ENCODE peak calls at places on chromosomes 4 and X, in nine cellular contexts. D is cardiac muscle cell; P is coronary artery; V is hepatocyte; O is colonic mucosa; I is Caco-2; A is neural crest cell; C is CD8-positive, alpha-beta T cell; R is sigmoid colon. K is an unnamed sample.

GRCh38 chrX:40908857-40909475 is 173.6 kb upstream of the MED14 start:
- DNase-seq in A (no peak), V (no peak), O (no peak), C (no peak), R (no peak), D (peak), I (no peak), P (no peak), K (no peak)

GRCh38 chrX:12210921-12211320 is 72.6 kb downstream of the FRMPD4 start:
- DNase-seq in V (no peak), O (no peak), I (no peak), D (peak), P (no peak), A (no peak), C (no peak), R (no peak), K (no peak)

GRCh38 chr4:8238061-8238511 is 31.5 kb upstream of the HTRA3 start:
- DNase-seq in R (no peak), A (no peak), V (peak), C (no peak), I (peak), D (no peak), O (peak), P (no peak), K (no peak)

GRCh38 chr4:23614284-23614892 is 275.5 kb downstream of the PPARGC1A start:
- DNase-seq in R (no peak), V (peak), A (no peak), C (no peak), I (peak), D (peak), P (no peak), O (no peak), K (peak)

GRCh38 chr4:125679989-125680388 is 365.2 kb downstream of the FAT4 start:
- DNase-seq in C (no peak), P (no peak), O (no peak), V (no peak), D (no peak), A (no peak), I (no peak), R (no peak), K (no peak)

GRCh38 chrX:121831601-121832000 is 784.2 kb downstream of the GLUD2 start:
- DNase-seq in A (no peak), C (no peak), I (no peak), R (no peak), P (no peak), V (no peak), O (no peak), D (peak), K (no peak)

GRCh38 chr4:88378691-88379559 is at the start of gene HERC6:
- DNase-seq in P (peak), V (peak), A (peak), D (peak), I (peak), C (peak), R (peak), O (peak), K (peak)

GRCh38 chr4:13558881-13559280 is 14.6 kb upstream of the NKX3-2 start:
- DNase-seq in A (no peak), I (no peak), P (no peak), D (no peak), V (no peak), C (no peak), O (no peak), R (no peak), K (no peak)

GRCh38 chr4:7313991-7314390 is 120.7 kb downstream of the PSAPL1 start:
- DNase-seq in D (no peak), C (no peak), P (no peak), I (no peak), R (no peak), A (no peak), O (no peak), V (no peak), K (no peak)

GRCh38 chrX:30888526-30889146 is 418 bp downstream of the TAB3 start:
- DNase-seq in D (peak), I (peak), P (peak), A (peak), O (peak), C (peak), R (peak), V (peak), K (no peak)

GRCh38 chr4:112953295-112953694 is 96.2 kb upstream of the ANK2 start:
- DNase-seq in O (no peak), V (no peak), I (no peak), C (no peak), A (no peak), P (no peak), D (no peak), R (no peak), K (peak)

GRCh38 chrX:150954951-150955350 is 28.2 kb upstream of the HMGB3 start:
- DNase-seq in C (no peak), R (no peak), P (no peak), I (no peak), V (no peak), D (no peak), O (no peak), A (no peak), K (no peak)

GRCh38 chr4:80268081-80268823 is 1.8 kb downstream of the FGF5 start:
- DNase-seq in I (no peak), R (no peak), O (no peak), D (peak), P (peak), V (peak), A (no peak), C (no peak), K (peak)

GRCh38 chr4:175789632-175790031 is 22.4 kb downstream of the GPM6A start:
- DNase-seq in A (no peak), O (no peak), C (no peak), D (no peak), V (no peak), I (no peak), P (no peak), R (no peak), K (no peak)

GRCh38 chr4:95548738-95549245 is at the start of gene UNC5C:
- DNase-seq in O (peak), C (no peak), I (no peak), P (peak), V (peak), D (peak), R (peak), A (peak), K (peak)

DNA sequence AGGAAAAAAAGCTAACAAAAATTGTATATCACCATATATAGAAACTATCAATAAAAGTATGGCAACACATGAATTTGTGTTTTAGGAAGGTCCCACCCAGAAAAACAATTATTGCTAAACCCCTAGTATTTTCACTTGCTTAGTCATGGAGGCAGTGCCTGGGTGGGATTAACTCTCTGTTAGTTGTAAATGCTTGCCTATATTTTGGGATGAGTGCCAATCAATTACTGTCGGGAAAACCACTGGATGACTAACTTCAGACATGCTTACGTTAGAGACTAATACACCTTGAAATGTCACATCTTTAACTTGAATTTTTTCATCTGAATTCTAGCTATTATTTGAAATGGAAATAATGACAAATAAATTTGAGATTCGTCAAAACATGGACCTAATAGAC is 33.8 kb downstream of the TMPRSS11A start:
- DNase-seq in O (no peak), R (no peak), A (no peak), I (no peak), P (no peak), D (no peak), V (no peak), C (no peak), K (no peak)
- TF ChIP-seq CTCF in O (no peak), R (no peak), A (no peak), I (no peak), P (no peak), D (no peak), V (no peak), C (no peak), K (no peak)

GRCh38 chr4:187380181-187380581 is 615.4 kb upstream of the ZFP42 start:
- DNase-seq in R (no peak), V (peak), C (no peak), O (peak), D (peak), P (no peak), A (no peak), I (peak), K (peak)
- TF ChIP-seq CTCF in R (no peak), V (no peak), C (no peak), O (peak), D (peak), P (no peak), A (peak), I (no peak), K (peak)

GRCh38 chr4:57631147-57631546 is 521.0 kb upstream of the IGFBP7 start:
- DNase-seq in P (no peak), D (no peak), I (no peak), O (no peak), C (no peak), R (no peak), V (no peak), A (no peak), K (no peak)

GRCh38 chr4:57628004-57628403 is 517.8 kb upstream of the IGFBP7 start:
- DNase-seq in A (no peak), V (no peak), I (no peak), D (no peak), C (no peak), O (no peak), R (no peak), P (no peak), K (no peak)

GRCh38 chr4:57635900-57636299 is 525.7 kb upstream of the IGFBP7 start:
- DNase-seq in V (no peak), R (no peak), O (no peak), A (no peak), D (no peak), C (no peak), I (no peak), P (no peak), K (no peak)

GRCh38 chr4:57632564-57632963 is 522.4 kb upstream of the IGFBP7 start:
- DNase-seq in O (no peak), A (no peak), V (no peak), D (no peak), I (no peak), P (no peak), C (no peak), R (no peak), K (no peak)

GRCh38 chr4:57633212-57633859 is 523.2 kb upstream of the IGFBP7 start:
- DNase-seq in A (no peak), R (no peak), I (no peak), P (no peak), D (no peak), V (peak), O (no peak), C (no peak), K (no peak)
- TF ChIP-seq CTCF in A (no peak), R (no peak), I (no peak), P (no peak), D (no peak), V (no peak), O (no peak), C (no peak), K (no peak)

GRCh38 chr4:15398001-15398400 is 29.8 kb upstream of the C1QTNF7 start:
- DNase-seq in P (no peak), V (no peak), C (no peak), O (no peak), A (no peak), I (no peak), D (no peak), R (no peak), K (no peak)

GRCh38 chr4:15398732-15399131 is 29.1 kb upstream of the C1QTNF7 start:
- DNase-seq in C (no peak), V (no peak), D (no peak), O (no peak), R (no peak), P (no peak), A (no peak), I (no peak), K (no peak)

GRCh38 chr4:15400276-15400675 is 27.6 kb upstream of the C1QTNF7 start:
- DNase-seq in C (no peak), O (no peak), I (no peak), R (no peak), V (no peak), D (no peak), A (no peak), P (no peak), K (no peak)

GRCh38 chr4:15395342-15395741 is 32.5 kb upstream of the C1QTNF7 start:
- DNase-seq in O (no peak), A (no peak), P (no peak), I (no peak), R (no peak), D (no peak), V (no peak), C (no peak), K (no peak)

DNA sequence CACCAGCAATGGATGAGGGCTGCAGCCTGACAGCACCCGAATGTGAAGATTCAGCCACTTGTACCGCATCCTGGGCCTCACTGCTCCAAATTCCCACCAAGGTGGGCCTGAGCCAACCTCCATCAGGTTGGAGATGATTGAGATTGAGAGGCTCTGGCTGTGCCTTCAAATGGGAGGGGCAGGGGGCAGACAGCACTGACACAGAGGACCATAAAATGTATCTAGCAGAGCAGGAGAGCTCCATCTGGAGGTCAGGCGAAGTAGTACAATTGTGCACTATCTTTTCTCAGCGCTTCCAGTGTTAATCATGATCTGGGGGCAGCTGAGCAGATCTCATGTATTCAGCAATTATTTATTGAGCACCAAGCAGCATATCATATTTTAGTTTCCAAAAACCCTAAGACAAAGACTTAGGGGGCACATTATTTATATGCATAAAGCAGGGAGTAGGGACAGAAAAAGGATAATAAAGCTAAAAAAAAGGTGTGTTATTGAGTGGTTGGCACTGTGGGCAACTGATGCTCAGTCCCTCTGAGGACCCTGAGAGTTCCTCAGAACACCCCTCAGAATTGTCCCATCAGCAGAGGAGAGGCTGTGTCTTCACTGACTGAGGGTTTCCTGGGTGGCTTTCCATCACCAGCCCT is 31.6 kb upstream of the C1QTNF7 start:
- DNase-seq in D (peak), O (peak), I (peak), A (peak), P (no peak), C (peak), R (no peak), V (peak), K (peak)
- TF ChIP-seq CTCF in D (peak), O (peak), I (peak), A (peak), P (no peak), C (peak), R (no peak), V (peak), K (peak)

DNA sequence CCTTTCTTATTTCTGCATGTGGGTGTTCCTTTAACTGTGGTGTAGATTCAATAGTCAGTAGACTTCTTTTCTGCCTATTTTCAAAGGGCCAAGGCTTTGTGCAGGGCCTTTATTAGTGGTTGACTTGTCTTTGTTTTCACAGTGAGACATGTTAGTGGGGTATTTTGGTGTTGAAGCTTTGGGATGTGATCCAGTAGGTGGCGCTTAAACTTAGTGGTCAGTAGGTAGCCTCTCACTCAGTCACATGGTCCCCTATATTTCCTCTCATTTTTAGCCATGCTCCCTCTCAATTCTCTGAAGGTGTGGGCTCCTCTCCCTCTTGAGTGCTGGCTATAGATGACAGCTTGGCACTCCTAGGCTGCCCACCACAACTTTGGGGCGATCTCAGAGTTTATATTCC is 23.4 kb upstream of the SLC10A7 start:
- DNase-seq in C (no peak), V (peak), A (no peak), P (no peak), R (no peak), D (peak), I (peak), O (no peak), K (peak)
- TF ChIP-seq CTCF in C (no peak), V (peak), A (peak), P (no peak), R (no peak), D (peak), I (peak), O (no peak), K (peak)

GRCh38 chr4:114378306-114378903 is 220.2 kb upstream of the UGT8 start:
- DNase-seq in R (no peak), O (no peak), I (peak), C (no peak), D (peak), V (peak), P (no peak), A (no peak), K (no peak)
- TF ChIP-seq CTCF in R (no peak), O (peak), I (no peak), C (no peak), D (peak), V (peak), P (peak), A (no peak), K (peak)

GRCh38 chr4:168183717-168184571 is 91.6 kb downstream of the ANXA10 start:
- DNase-seq in C (no peak), D (peak), V (peak), R (no peak), P (no peak), I (no peak), O (no peak), A (no peak), K (peak)
- TF ChIP-seq CTCF in C (peak), D (peak), V (peak), R (no peak), P (peak), I (peak), O (peak), A (peak), K (peak)

DNA sequence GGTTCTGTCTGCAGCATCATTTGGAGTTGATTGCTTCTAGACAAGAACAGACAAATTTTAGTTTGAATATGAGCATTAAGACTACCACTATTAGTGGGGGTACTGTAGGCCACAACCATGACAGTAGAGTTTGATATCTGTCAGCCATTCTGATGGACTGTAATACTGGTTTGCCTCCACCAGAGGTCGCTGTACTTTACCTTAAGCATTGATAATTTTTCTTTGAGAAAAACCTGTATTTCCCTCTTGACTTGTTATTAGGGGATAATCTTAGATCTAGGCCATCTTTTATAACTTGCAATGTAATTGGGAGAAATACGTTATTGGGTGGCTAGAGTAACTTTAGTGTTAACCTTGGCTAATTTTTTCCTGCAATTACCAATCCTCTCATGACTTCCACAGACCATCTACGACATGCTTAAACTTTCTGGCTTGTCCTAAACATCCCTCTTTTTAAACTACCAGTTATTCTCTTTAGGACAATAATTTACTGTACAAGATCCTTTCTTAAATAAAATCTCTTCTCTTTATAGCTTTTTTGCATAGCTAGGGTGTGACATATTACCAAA is 562.4 kb downstream of the MAGEB5 start:
- DNase-seq in P (no peak), V (no peak), R (no peak), C (no peak), I (no peak), D (no peak), A (no peak), O (no peak), K (peak)
- TF ChIP-seq CTCF in P (no peak), V (no peak), R (no peak), C (no peak), I (no peak), D (no peak), A (peak), O (no peak), K (peak)

DNA sequence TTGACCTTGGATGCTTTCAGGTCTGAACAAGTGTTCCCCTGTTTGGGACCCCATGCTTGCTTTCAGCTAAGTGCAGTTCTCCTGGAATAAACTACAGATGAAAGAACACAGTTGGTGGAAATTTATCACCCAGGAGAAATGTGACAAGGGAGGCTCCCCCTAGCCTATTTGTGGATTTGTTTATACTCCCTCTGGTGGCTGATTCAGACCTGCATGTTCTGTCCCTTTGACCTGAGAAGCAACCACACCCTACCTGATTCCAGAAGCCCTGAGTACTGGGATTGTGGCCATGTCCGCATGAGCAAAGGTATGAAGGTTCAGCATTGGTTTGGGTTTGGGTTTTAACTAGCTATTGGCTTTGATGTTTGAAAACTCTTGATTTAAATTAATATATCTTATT is 440.9 kb downstream of the MID1IP1 start:
- DNase-seq in I (peak), C (no peak), R (no peak), D (peak), P (no peak), V (peak), A (no peak), O (peak), K (peak)
- TF ChIP-seq CTCF in I (peak), C (no peak), R (no peak), D (peak), P (no peak), V (peak), A (peak), O (peak), K (peak)

K was measured in neural progenitor cell.